ENCODE peak calls at places on chromosomes 1 and 21, in seven cellular contexts. One of them, this sample, is unnamed.

GRCh38 chr1:20668581-20668980 is 7.4 kb upstream of the DDOST start:
- DNase-seq in heart right ventricle: no peak
- DNase-seq in NT2/D1: no peak
- DNase-seq in uterus: no peak
- DNase-seq in sciatic nerve: no peak
- DNase-seq in GM23248: no peak
- DNase-seq in ELR: no peak
- DNase-seq in this sample: no peak

GRCh38 chr1:17287377-17287776 is 20.6 kb upstream of the PADI4 start:
- DNase-seq in heart right ventricle: no peak
- DNase-seq in NT2/D1: no peak
- DNase-seq in sciatic nerve: no peak
- DNase-seq in uterus: no peak
- DNase-seq in GM23248: peak; percentile 93
- DNase-seq in ELR: peak; percentile 90
- DNase-seq in this sample: no peak

GRCh38 chr1:224486801-224487583 is 52.4 kb upstream of the WDR26 start:
- DNase-seq in GM23248: no peak
- DNase-seq in sciatic nerve: no peak
- DNase-seq in NT2/D1: no peak
- DNase-seq in ELR: no peak
- DNase-seq in heart right ventricle: no peak
- DNase-seq in uterus: no peak
- DNase-seq in this sample: no peak

GRCh38 chr1:202241376-202242079 is 47.9 kb downstream of the LGR6 start:
- DNase-seq in GM23248: no peak
- DNase-seq in NT2/D1: no peak
- DNase-seq in ELR: no peak
- DNase-seq in sciatic nerve: no peak
- DNase-seq in uterus: no peak
- DNase-seq in heart right ventricle: peak; percentile 14
- DNase-seq in this sample: no peak

GRCh38 chr1:153783233-153784190 is 8.3 kb downstream of the SLC27A3 start:
- DNase-seq in heart right ventricle: peak; percentile 90
- DNase-seq in uterus: peak; percentile 88
- DNase-seq in ELR: peak; percentile 90
- DNase-seq in NT2/D1: peak; percentile 97
- DNase-seq in GM23248: peak; percentile 96
- DNase-seq in sciatic nerve: peak; percentile 95
- DNase-seq in this sample: peak; percentile 71

GRCh38 chr1:35980090-35980489 is 49.2 kb downstream of the AGO3 start:
- DNase-seq in ELR: no peak
- DNase-seq in sciatic nerve: no peak
- DNase-seq in NT2/D1: no peak
- DNase-seq in GM23248: no peak
- DNase-seq in uterus: no peak
- DNase-seq in heart right ventricle: no peak
- DNase-seq in this sample: no peak

GRCh38 chr1:58881471-58881994 is 97.7 kb upstream of the JUN start:
- DNase-seq in uterus: peak; percentile 31
- DNase-seq in ELR: peak; percentile 95
- DNase-seq in sciatic nerve: no peak
- DNase-seq in GM23248: peak; percentile 79
- DNase-seq in NT2/D1: no peak
- DNase-seq in heart right ventricle: no peak
- DNase-seq in this sample: peak; percentile 57

GRCh38 chr1:18633428-18634155 is 2.9 kb downstream of the PAX7 start:
- DNase-seq in GM23248: no peak
- DNase-seq in heart right ventricle: no peak
- DNase-seq in ELR: no peak
- DNase-seq in uterus: no peak
- DNase-seq in NT2/D1: no peak
- DNase-seq in sciatic nerve: no peak
- DNase-seq in this sample: no peak

GRCh38 chr1:87449348-87449963 is 120.8 kb downstream of the LMO4 start:
- DNase-seq in sciatic nerve: no peak
- DNase-seq in ELR: no peak
- DNase-seq in heart right ventricle: peak; percentile 76
- DNase-seq in NT2/D1: no peak
- DNase-seq in uterus: peak; percentile 25
- DNase-seq in GM23248: peak; percentile 13
- DNase-seq in this sample: no peak

GRCh38 chr1:37673920-37674319 is 18.4 kb upstream of the CDCA8 start:
- DNase-seq in ELR: no peak
- DNase-seq in GM23248: no peak
- DNase-seq in NT2/D1: no peak
- DNase-seq in heart right ventricle: no peak
- DNase-seq in sciatic nerve: no peak
- DNase-seq in uterus: no peak
- DNase-seq in this sample: no peak

GRCh38 chr1:204829133-204829532 is 41.5 kb upstream of the NFASC start:
- DNase-seq in sciatic nerve: no peak
- DNase-seq in ELR: no peak
- DNase-seq in heart right ventricle: peak; percentile 11
- DNase-seq in uterus: no peak
- DNase-seq in GM23248: peak; percentile 34
- DNase-seq in NT2/D1: no peak
- DNase-seq in this sample: no peak

GRCh38 chr21:45042664-45043161 is 31.7 kb upstream of the ADARB1 start:
- DNase-seq in GM23248: no peak
- DNase-seq in uterus: no peak
- DNase-seq in heart right ventricle: no peak
- DNase-seq in ELR: no peak
- DNase-seq in NT2/D1: no peak
- DNase-seq in sciatic nerve: peak; percentile 59
- DNase-seq in this sample: no peak

GRCh38 chr1:3423245-3423829 is 31.1 kb upstream of the ARHGEF16 start:
- DNase-seq in sciatic nerve: peak; percentile 76
- DNase-seq in heart right ventricle: peak; percentile 87
- DNase-seq in uterus: no peak
- DNase-seq in GM23248: no peak
- DNase-seq in ELR: no peak
- DNase-seq in NT2/D1: no peak
- DNase-seq in this sample: no peak

GRCh38 chr1:9303916-9304315 is 11.2 kb downstream of the SPSB1 start:
- DNase-seq in ELR: no peak
- DNase-seq in sciatic nerve: no peak
- DNase-seq in GM23248: no peak
- DNase-seq in uterus: no peak
- DNase-seq in NT2/D1: no peak
- DNase-seq in heart right ventricle: no peak
- DNase-seq in this sample: no peak

GRCh38 chr1:245710961-245711903 is 556.4 kb downstream of the KIF26B start:
- DNase-seq in GM23248: no peak
- DNase-seq in uterus: no peak
- DNase-seq in sciatic nerve: no peak
- DNase-seq in heart right ventricle: no peak
- DNase-seq in NT2/D1: no peak
- DNase-seq in ELR: no peak
- DNase-seq in this sample: no peak

GRCh38 chr21:38702196-38702595 is 103.5 kb upstream of the ETS2 start:
- DNase-seq in heart right ventricle: no peak
- DNase-seq in uterus: no peak
- DNase-seq in NT2/D1: no peak
- DNase-seq in sciatic nerve: no peak
- DNase-seq in ELR: no peak
- DNase-seq in GM23248: no peak
- DNase-seq in this sample: no peak

GRCh38 chr1:32696041-32696440 is 6.5 kb downstream of the SYNC start:
- DNase-seq in sciatic nerve: no peak
- DNase-seq in GM23248: no peak
- DNase-seq in ELR: no peak
- DNase-seq in heart right ventricle: no peak
- DNase-seq in uterus: no peak
- DNase-seq in NT2/D1: no peak
- DNase-seq in this sample: no peak

GRCh38 chr1:183834568-183834967 is 29.6 kb downstream of the RGL1 start:
- DNase-seq in uterus: no peak
- DNase-seq in GM23248: no peak
- DNase-seq in sciatic nerve: no peak
- DNase-seq in heart right ventricle: no peak
- DNase-seq in NT2/D1: no peak
- DNase-seq in ELR: no peak
- DNase-seq in this sample: no peak

GRCh38 chr1:21392587-21393263 is 47.2 kb upstream of the NBPF3 start:
- DNase-seq in GM23248: no peak
- DNase-seq in ELR: no peak
- DNase-seq in sciatic nerve: no peak
- DNase-seq in heart right ventricle: no peak
- DNase-seq in uterus: no peak
- DNase-seq in NT2/D1: no peak
- DNase-seq in this sample: no peak

GRCh38 chr1:234707641-234708040 is 97.7 kb upstream of the IRF2BP2 start:
- DNase-seq in GM23248: peak; percentile 46
- DNase-seq in sciatic nerve: no peak
- DNase-seq in NT2/D1: no peak
- DNase-seq in heart right ventricle: no peak
- DNase-seq in ELR: peak; percentile 19
- DNase-seq in uterus: no peak
- DNase-seq in this sample: no peak

GRCh38 chr1:161725888-161726630 is 4.7 kb downstream of the FCRLB start:
- DNase-seq in ELR: peak; percentile 74
- DNase-seq in heart right ventricle: peak; percentile 49
- DNase-seq in sciatic nerve: peak; percentile 73
- DNase-seq in uterus: peak; percentile 44
- DNase-seq in NT2/D1: peak; percentile 36
- DNase-seq in GM23248: peak; percentile 80
- DNase-seq in this sample: no peak

GRCh38 chr1:234967121-234967520 is 161.5 kb downstream of the TOMM20 start:
- DNase-seq in GM23248: no peak
- DNase-seq in NT2/D1: no peak
- DNase-seq in uterus: no peak
- DNase-seq in ELR: no peak
- DNase-seq in heart right ventricle: no peak
- DNase-seq in sciatic nerve: peak; percentile 33
- DNase-seq in this sample: no peak

GRCh38 chr1:224640018-224640417 is 23.9 kb downstream of the CNIH3 start:
- DNase-seq in heart right ventricle: no peak
- DNase-seq in sciatic nerve: no peak
- DNase-seq in NT2/D1: no peak
- DNase-seq in ELR: no peak
- DNase-seq in GM23248: no peak
- DNase-seq in uterus: no peak
- DNase-seq in this sample: no peak

GRCh38 chr1:244239261-244239770 is 188.2 kb downstream of the ZBTB18 start:
- DNase-seq in uterus: no peak
- DNase-seq in heart right ventricle: no peak
- DNase-seq in ELR: no peak
- DNase-seq in sciatic nerve: no peak
- DNase-seq in NT2/D1: no peak
- DNase-seq in GM23248: no peak
- DNase-seq in this sample: no peak

GRCh38 chr21:36512971-36513370 is 33.0 kb upstream of the CLDN14 start:
- DNase-seq in sciatic nerve: no peak
- DNase-seq in NT2/D1: no peak
- DNase-seq in uterus: no peak
- DNase-seq in GM23248: no peak
- DNase-seq in ELR: no peak
- DNase-seq in heart right ventricle: no peak
- DNase-seq in this sample: no peak

GRCh38 chr1:214747050-214747615 is 144.1 kb downstream of the CENPF start:
- DNase-seq in NT2/D1: no peak
- DNase-seq in uterus: no peak
- DNase-seq in ELR: no peak
- DNase-seq in sciatic nerve: no peak
- DNase-seq in GM23248: no peak
- DNase-seq in heart right ventricle: no peak
- DNase-seq in this sample: no peak

GRCh38 chr1:1554926-1555915 is 14.8 kb upstream of the TMEM240 start:
- DNase-seq in heart right ventricle: no peak
- DNase-seq in uterus: no peak
- DNase-seq in GM23248: peak; percentile 91
- DNase-seq in NT2/D1: no peak
- DNase-seq in ELR: peak; percentile 85
- DNase-seq in sciatic nerve: no peak
- DNase-seq in this sample: no peak

GRCh38 chr1:207243756-207244408 is 77.6 kb upstream of the CD55 start:
- DNase-seq in GM23248: no peak
- DNase-seq in uterus: no peak
- DNase-seq in sciatic nerve: no peak
- DNase-seq in heart right ventricle: no peak
- DNase-seq in ELR: peak; percentile 53
- DNase-seq in NT2/D1: no peak
- DNase-seq in this sample: no peak

GRCh38 chr1:201501144-201501543 is 5.8 kb downstream of the CSRP1 start:
- DNase-seq in sciatic nerve: no peak
- DNase-seq in NT2/D1: no peak
- DNase-seq in GM23248: peak; percentile 76
- DNase-seq in uterus: peak; percentile 78
- DNase-seq in ELR: peak; percentile 47
- DNase-seq in heart right ventricle: no peak
- DNase-seq in this sample: no peak